ENCODE peak calls at places on chromosome 4, in nine cellular contexts. X is sigmoid colon; Z is nephron progenitor cell; Y is activated CD4-positive, alpha-beta T cell treated with anti-CD3 and anti-CD28 coated beads, Interleukin-2, amount 10 ng/mL, durations not matched to agents 7 days and 5 days; S is ELR; A is lower lobe of right lung; D is GM12892; T is M059J; I is GM12865. R is an unnamed sample.

GRCh38 chr4:27276322-27277073 is 415.9 kb downstream of the STIM2 start:
- DNase-seq in Z (no peak), T (no peak), Y (no peak), D (no peak), X (no peak), I (no peak), S (no peak), A (no peak), R (no peak)

GRCh38 chr4:47933798-47934197 is 19.4 kb upstream of the NFXL1 start:
- DNase-seq in D (no peak), S (peak; percentile 64), X (no peak), A (no peak), T (peak; percentile 36), Z (no peak), Y (no peak), I (peak; percentile 51), R (no peak)

GRCh38 chr4:52483186-52483585 is 175.9 kb downstream of the USP46 start:
- DNase-seq in Y (no peak), I (no peak), A (no peak), T (no peak), X (no peak), Z (no peak), D (no peak), S (no peak), R (no peak)

GRCh38 chr4:32991663-32992062 is 2271.5 kb downstream of the PCDH7 start:
- DNase-seq in Z (no peak), X (no peak), D (no peak), Y (no peak), S (peak; percentile 4), A (no peak), T (no peak), I (no peak), R (no peak)

GRCh38 chr4:109185951-109186350 is 116.5 kb downstream of the COL25A1 start:
- DNase-seq in T (no peak), X (no peak), A (no peak), D (no peak), Y (no peak), Z (no peak), I (no peak), S (no peak), R (no peak)

GRCh38 chr4:187478292-187479205 is 517.0 kb upstream of the ZFP42 start:
- DNase-seq in X (no peak), Z (no peak), T (peak; percentile 91), A (no peak), I (no peak), Y (no peak), D (no peak), S (peak; percentile 82), R (no peak)

GRCh38 chr4:14345356-14345775 is 656.9 kb upstream of the CPEB2 start:
- DNase-seq in S (peak; percentile 75), A (no peak), I (no peak), Z (no peak), T (peak; percentile 75), X (no peak), Y (no peak), D (no peak), R (no peak)

GRCh38 chr4:23697722-23698121 is 192.1 kb downstream of the PPARGC1A start:
- DNase-seq in I (no peak), A (no peak), Z (no peak), T (no peak), X (no peak), Y (no peak), D (no peak), S (no peak), R (no peak)

GRCh38 chr4:24858550-24858949 is 54.3 kb downstream of the CCDC149 start:
- DNase-seq in T (no peak), Y (no peak), S (no peak), D (no peak), I (no peak), Z (no peak), X (no peak), A (no peak), R (no peak)

GRCh38 chr4:104649631-104650030 is 154.9 kb upstream of the CXXC4 start:
- DNase-seq in I (no peak), Y (no peak), Z (no peak), T (peak; percentile 12), A (no peak), D (no peak), X (no peak), S (no peak), R (no peak)

GRCh38 chr4:109125084-109125483 is 177.4 kb downstream of the COL25A1 start:
- DNase-seq in A (no peak), Z (no peak), X (no peak), Y (no peak), S (no peak), T (no peak), D (no peak), I (no peak), R (no peak)

GRCh38 chr4:137892134-137892533 is 350.0 kb downstream of the SLC7A11 start:
- DNase-seq in I (no peak), S (peak; percentile 82), Y (no peak), A (no peak), X (no peak), D (no peak), T (peak; percentile 69), Z (no peak), R (no peak)

GRCh38 chr4:183256343-183256742 is 63.7 kb downstream of the CLDN22 start:
- DNase-seq in Y (no peak), A (no peak), Z (no peak), D (no peak), I (no peak), X (no peak), T (no peak), S (no peak), R (no peak)

GRCh38 chr4:145619639-145619996 is 433 bp downstream of the MMAA start:
- DNase-seq in Y (peak; percentile 70), D (no peak), T (peak; percentile 68), I (peak; percentile 74), X (peak; percentile 67), A (peak; percentile 60), S (peak; percentile 56), Z (no peak), R (peak; percentile 45)

GRCh38 chr4:23422878-23423277 is 467.0 kb downstream of the PPARGC1A start:
- DNase-seq in X (no peak), Y (no peak), A (no peak), I (no peak), S (no peak), Z (no peak), D (no peak), T (no peak), R (no peak)

GRCh38 chr4:139635966-139636365 is 29.7 kb upstream of the MGST2 start:
- DNase-seq in Y (no peak), S (peak; percentile 27), A (no peak), Z (no peak), X (no peak), D (no peak), I (no peak), T (peak; percentile 62), R (no peak)

GRCh38 chr4:71231753-71232420 is 106.9 kb upstream of the SLC4A4 start:
- DNase-seq in D (no peak), A (no peak), T (no peak), Y (no peak), X (no peak), Z (no peak), I (no peak), S (no peak), R (no peak)

GRCh38 chr4:6926681-6927478 is 17.3 kb downstream of the TBC1D14 start:
- DNase-seq in Y (peak; percentile 74), T (no peak), D (no peak), Z (peak; percentile 31), X (no peak), A (peak; percentile 83), S (no peak), I (no peak), R (peak; percentile 67)

GRCh38 chr4:77699731-77700210 is 94.2 kb downstream of the CXCL13 start:
- DNase-seq in Z (peak; percentile 42), T (peak; percentile 54), S (peak; percentile 84), D (no peak), I (no peak), X (no peak), A (no peak), Y (no peak), R (no peak)

GRCh38 chr4:87353592-87353991 is 30.9 kb upstream of the HSD17B13 start:
- DNase-seq in Z (peak; percentile 30), Y (peak; percentile 65), I (peak; percentile 53), X (peak; percentile 70), A (no peak), S (peak; percentile 67), T (peak; percentile 46), D (peak; percentile 37), R (peak; percentile 39)

GRCh38 chr4:2458546-2459491 is 10.1 kb upstream of the RNF4 start:
- DNase-seq in X (no peak), A (no peak), I (no peak), Y (no peak), D (no peak), Z (no peak), S (no peak), T (no peak), R (no peak)

GRCh38 chr4:73853246-73853704 is at the start of gene PF4V1:
- DNase-seq in A (peak; percentile 50), T (no peak), I (no peak), D (no peak), S (peak; percentile 21), Z (peak; percentile 21), X (peak; percentile 69), Y (no peak), R (no peak)

GRCh38 chr4:154490589-154491340 is 834 bp downstream of the DCHS2 start:
- DNase-seq in A (no peak), D (peak; percentile 33), T (no peak), Z (peak; percentile 46), S (no peak), I (no peak), X (peak; percentile 68), Y (no peak), R (no peak)

GRCh38 chr4:106676173-106676921 is 307.8 kb upstream of the GIMD1 start:
- DNase-seq in D (no peak), Y (no peak), X (no peak), Z (no peak), T (peak; percentile 46), I (no peak), S (peak; percentile 31), A (no peak), R (no peak)

GRCh38 chr4:17722361-17722710 is 59.1 kb downstream of the FAM184B start:
- DNase-seq in X (no peak), I (no peak), S (no peak), Y (no peak), T (no peak), Z (no peak), A (no peak), D (no peak), R (no peak)

GRCh38 chr4:75985116-75985515 is 5.6 kb downstream of the SDAD1 start:
- DNase-seq in X (no peak), Z (no peak), D (no peak), Y (no peak), T (peak; percentile 77), I (no peak), A (no peak), S (peak; percentile 96), R (no peak)

GRCh38 chr4:136768925-136769275 is 763.4 kb downstream of the PCDH18 start:
- DNase-seq in I (no peak), Y (no peak), T (no peak), S (no peak), X (no peak), D (no peak), A (no peak), Z (peak; percentile 10), R (no peak)

GRCh38 chr4:182978152-182978827 is 61.1 kb upstream of the DCTD start:
- DNase-seq in D (no peak), T (peak; percentile 82), Z (no peak), I (peak; percentile 82), A (no peak), S (peak; percentile 77), Y (no peak), X (no peak), R (no peak)

GRCh38 chr4:173024203-173024602 is 144.4 kb upstream of the GALNT7 start:
- DNase-seq in Y (no peak), I (no peak), Z (no peak), X (no peak), A (no peak), S (no peak), D (no peak), T (no peak), R (no peak)

GRCh38 chr4:54473077-54473545 is 184.6 kb upstream of the KIT start:
- DNase-seq in D (no peak), S (peak; percentile 10), Z (no peak), I (no peak), Y (no peak), T (peak; percentile 87), A (no peak), X (no peak), R (no peak)

GRCh38 chr4:82705169-82705568 is 93.4 kb downstream of the SCD5 start:
- DNase-seq in I (no peak), A (no peak), T (no peak), S (no peak), Y (no peak), Z (no peak), X (no peak), D (no peak), R (no peak)